ENCODE peak calls at places on chromosome 11, in five cellular contexts. M is ascending aorta, Z is AG04450, V is cardiac fibroblast, S is neural progenitor cell. H is an unnamed sample.
A peak's percentile ranks its signal among the peaks of the same experiment; 100 is the strongest.

GRCh38 chr11:3865388-3866193 is 10.1 kb downstream of the STIM1 start:
- DNase-seq in V (peak; percentile 78), M (no peak), Z (peak; percentile 41), S (no peak), H (no peak)

GRCh38 chr11:2387266-2387982 is 10.3 kb downstream of the CD81 start:
- DNase-seq in S (peak; percentile 32), V (peak; percentile 47), Z (no peak), M (no peak), H (no peak)

GRCh38 chr11:72478596-72479143 is 44.3 kb upstream of the CLPB start:
- DNase-seq in Z (no peak), S (no peak), V (no peak), M (no peak), H (no peak)

GRCh38 chr11:105582497-105582896 is 27.4 kb upstream of the GRIA4 start:
- DNase-seq in S (no peak), Z (no peak), V (no peak), M (no peak), H (no peak)

GRCh38 chr11:58075781-58076180 is 45.0 kb downstream of the OR6Q1 start:
- DNase-seq in S (no peak), V (no peak), Z (no peak), M (no peak), H (peak; percentile 73)

GRCh38 chr11:74678591-74679512 is 52.4 kb downstream of the CHRDL2 start:
- DNase-seq in Z (no peak), M (peak; percentile 59), V (peak; percentile 70), S (no peak), H (no peak)

GRCh38 chr11:83611616-83612015 is 325.4 kb upstream of the CCDC90B start:
- DNase-seq in M (no peak), Z (no peak), V (no peak), S (no peak), H (no peak)

GRCh38 chr11:14372011-14372410 is 13.0 kb upstream of the RRAS2 start:
- DNase-seq in M (no peak), Z (no peak), V (no peak), S (no peak), H (no peak)

GRCh38 chr11:12876988-12877387 is 132.1 kb upstream of the RASSF10 start:
- DNase-seq in Z (no peak), S (no peak), V (no peak), M (no peak), H (no peak)

GRCh38 chr11:58576792-58577440 is 1.3 kb upstream of the LPXN start:
- DNase-seq in V (peak; percentile 57), M (no peak), S (no peak), Z (no peak), H (no peak)

GRCh38 chr11:118872403-118872821 is 11.3 kb upstream of the CXCR5 start:
- DNase-seq in Z (no peak), V (no peak), M (no peak), S (no peak), H (no peak)

GRCh38 chr11:78812513-78813293 is 238.0 kb upstream of the NARS2 start:
- DNase-seq in Z (no peak), V (no peak), S (peak; percentile 44), M (no peak), H (no peak)

GRCh38 chr11:74687237-74688005 is 43.8 kb downstream of the CHRDL2 start:
- DNase-seq in S (no peak), Z (no peak), M (peak; percentile 57), V (peak; percentile 54), H (no peak)

GRCh38 chr11:37286890-37287289 is 688.9 kb upstream of the RAG2 start:
- DNase-seq in S (no peak), Z (no peak), M (no peak), V (no peak), H (no peak)

GRCh38 chr11:70775386-70775785 is 377.1 kb downstream of the CTTN start:
- DNase-seq in Z (no peak), S (no peak), M (no peak), V (no peak), H (no peak)

GRCh38 chr11:109521571-109522086 is 99.6 kb downstream of the C11orf87 start:
- DNase-seq in S (no peak), V (no peak), Z (no peak), M (no peak), H (no peak)

GRCh38 chr11:12359761-12360160 is 17.6 kb upstream of the PARVA start:
- DNase-seq in Z (peak; percentile 34), V (no peak), M (no peak), S (no peak), H (no peak)

GRCh38 chr11:78228467-78228866 is 39.7 kb downstream of the USP35 start:
- DNase-seq in V (peak; percentile 76), M (peak; percentile 61), S (peak; percentile 69), Z (peak; percentile 15), H (peak; percentile 23)

GRCh38 chr11:61367406-61367805 is 5.2 kb downstream of the TMEM138 start:
- DNase-seq in Z (no peak), M (no peak), S (no peak), V (no peak), H (no peak)

GRCh38 chr11:104946907-104947306 is 21.5 kb downstream of the CASP4 start:
- DNase-seq in Z (no peak), S (peak; percentile 4), M (no peak), V (peak; percentile 64), H (no peak)

GRCh38 chr11:75275581-75275980 is 35.0 kb downstream of the TPBGL start:
- DNase-seq in S (no peak), V (no peak), Z (no peak), M (peak; percentile 65), H (no peak)

GRCh38 chr11:30406978-30407762 is 84.3 kb downstream of the ARL14EP start:
- DNase-seq in Z (no peak), M (no peak), S (peak; percentile 64), V (no peak), H (no peak)

GRCh38 chr11:92384316-92384715 is 159.7 kb downstream of the FAT3 start:
- DNase-seq in M (no peak), Z (no peak), S (no peak), V (peak; percentile 22), H (no peak)

GRCh38 chr11:28666632-28667031 is 558.4 kb downstream of the METTL15 start:
- DNase-seq in M (no peak), Z (no peak), V (no peak), S (no peak), H (no peak)

GRCh38 chr11:9851366-9851765 is 187.5 kb downstream of the SWAP70 start:
- DNase-seq in S (no peak), M (no peak), Z (no peak), V (peak; percentile 77), H (no peak)

GRCh38 chr11:126123686-126124085 is 61.0 kb upstream of the CDON start:
- DNase-seq in M (no peak), S (no peak), Z (no peak), V (peak; percentile 61), H (no peak)

GRCh38 chr11:26537341-26537740 is 34.7 kb downstream of the MUC15 start:
- DNase-seq in M (no peak), V (no peak), S (peak; percentile 42), Z (no peak), H (no peak)

GRCh38 chr11:46309669-46310288 is 32.3 kb downstream of the CREB3L1 start:
- DNase-seq in V (no peak), Z (no peak), M (no peak), S (no peak), H (no peak)

GRCh38 chr11:76627541-76628082 is 42.9 kb downstream of the LRRC32 start:
- DNase-seq in Z (no peak), S (no peak), V (no peak), M (peak; percentile 58), H (no peak)

GRCh38 chr11:76624515-76625379 is 45.8 kb downstream of the LRRC32 start:
- DNase-seq in S (no peak), M (no peak), V (no peak), Z (no peak), H (no peak)

GRCh38 chr11:76626921-76627391 is 43.6 kb downstream of the LRRC32 start:
- DNase-seq in Z (no peak), V (peak; percentile 46), M (peak; percentile 76), S (no peak), H (no peak)

GRCh38 chr11:76626266-76626665 is 44.3 kb downstream of the LRRC32 start:
- DNase-seq in V (no peak), Z (no peak), S (no peak), M (peak; percentile 46), H (no peak)

GRCh38 chr11:76625787-76626186 is 44.8 kb downstream of the LRRC32 start:
- DNase-seq in V (no peak), M (no peak), S (no peak), Z (no peak), H (no peak)
- TF ChIP-seq CTCF in V (no peak), M (no peak), S (no peak), Z (no peak), H (no peak)

GRCh38 chr11:65156926-65157325 is 13.1 kb upstream of the SPDYC start:
- DNase-seq in M (peak; percentile 57), S (no peak), V (no peak), Z (no peak), H (no peak)
- TF ChIP-seq CTCF in M (no peak), S (no peak), V (no peak), Z (no peak), H (no peak)

DNA sequence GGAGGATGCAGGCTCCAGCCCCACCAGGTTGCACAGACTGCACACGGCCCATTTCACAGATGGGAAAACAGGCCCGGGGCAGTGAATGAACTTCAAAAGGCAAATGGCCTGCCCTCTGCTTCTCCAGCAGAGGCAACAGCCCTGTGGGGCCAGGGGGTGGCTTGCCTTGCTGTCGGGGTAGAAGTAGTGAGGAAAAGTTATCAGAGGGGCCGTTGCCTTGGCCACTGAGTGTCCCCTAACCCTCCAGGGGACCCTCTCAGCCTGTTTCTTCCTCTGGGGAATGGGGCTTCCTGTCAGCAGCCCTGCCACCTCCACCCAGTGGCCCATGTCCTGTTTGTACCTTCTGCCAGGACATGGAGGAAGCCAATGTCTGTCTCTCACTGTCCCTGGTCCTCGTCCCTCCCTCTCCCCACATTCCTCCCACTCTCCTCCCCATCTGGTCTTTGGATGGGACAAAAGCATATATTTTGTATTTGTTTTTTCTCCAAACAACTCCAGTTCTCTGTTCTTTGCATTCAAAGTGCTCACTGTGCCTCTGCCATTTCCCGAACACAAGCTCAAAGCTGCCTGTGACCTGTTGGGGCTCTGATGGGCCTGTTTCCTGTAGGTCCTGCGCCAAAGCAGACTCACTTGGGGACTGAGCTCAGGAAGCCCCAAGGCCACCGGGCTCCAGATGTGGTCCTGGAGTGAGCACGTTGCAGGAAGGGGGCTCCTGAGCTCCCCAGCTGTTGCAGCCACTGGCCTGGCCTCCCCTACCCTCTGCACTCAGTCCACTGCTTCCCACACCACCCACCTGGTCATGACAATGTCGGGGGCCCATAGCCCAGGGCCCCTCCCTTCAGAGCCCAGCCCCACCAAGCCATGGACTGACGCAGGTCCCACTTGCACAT is 9.5 kb downstream of the MAP4K2 start:
- DNase-seq in M (no peak), S (no peak), V (no peak), Z (no peak), H (no peak)
- TF ChIP-seq CTCF in M (no peak), S (no peak), V (no peak), Z (no peak), H (no peak)

DNA sequence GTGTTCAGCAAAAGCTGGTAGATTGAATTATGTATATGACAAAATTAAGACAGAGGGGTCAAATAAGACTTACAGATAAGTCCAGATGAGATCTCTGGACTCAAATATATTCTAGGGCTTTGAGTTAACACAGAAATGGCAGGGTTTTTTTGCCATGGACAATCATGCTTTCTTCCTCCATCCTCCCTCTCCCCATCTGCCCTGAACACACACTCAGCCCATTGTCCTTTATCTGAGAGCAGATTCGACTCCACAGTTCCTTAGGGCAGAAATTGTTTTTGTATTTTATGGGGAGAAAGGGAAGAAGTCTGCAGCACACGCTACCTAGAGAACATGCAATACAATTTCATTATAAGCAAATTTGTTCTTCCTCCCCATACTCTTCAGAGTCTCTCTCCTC is 86.8 kb downstream of the SLC1A2 start:
- DNase-seq in V (no peak), Z (no peak), S (no peak), M (no peak), H (no peak)
- TF ChIP-seq CTCF in V (no peak), Z (no peak), S (no peak), M (no peak), H (no peak)